ENCODE peak calls at places on chromosomes 5 and 9, in four cellular contexts. J is HuH-7.5, P is RPMI8226, T is fibroblast of the conjunctiva. F is an unnamed sample.
A peak's percentile ranks its signal among the peaks of the same experiment; 100 is the strongest.

GRCh38 chr9:90942555-90942954 is 140.9 kb downstream of the SYK start:
- DNase-seq in J (no peak), P (peak; percentile 97), T (no peak), F (no peak)

GRCh38 chr5:140344683-140345423 is 1.6 kb downstream of the HBEGF start:
- DNase-seq in J (no peak), P (no peak), T (no peak), F (no peak)

GRCh38 chr9:38064842-38065368 is 4.1 kb downstream of the SHB start:
- DNase-seq in J (no peak), P (no peak), T (no peak), F (no peak)

GRCh38 chr9:128121924-128122808 is 5.4 kb downstream of the PTGES2 start:
- DNase-seq in J (no peak), P (no peak), T (no peak), F (no peak)

GRCh38 chr9:133690111-133690561 is 48.0 kb downstream of the SARDH start:
- DNase-seq in J (no peak), P (no peak), T (no peak), F (peak; percentile 39)

GRCh38 chr5:32076699-32077695 is 97.1 kb downstream of the GOLPH3 start:
- DNase-seq in J (peak; percentile 25), P (peak; percentile 34), T (peak; percentile 58), F (peak; percentile 16)

GRCh38 chr5:139088024-139088423 is 110.1 kb downstream of the SIL1 start:
- DNase-seq in J (no peak), P (no peak), T (no peak), F (no peak)

GRCh38 chr9:36940881-36941280 is 93.2 kb downstream of the PAX5 start:
- DNase-seq in J (no peak), P (no peak), T (no peak), F (no peak)

GRCh38 chr5:91742504-91742903 is 359.4 kb upstream of the ARRDC3 start:
- DNase-seq in J (no peak), P (no peak), T (no peak), F (no peak)

GRCh38 chr9:2291980-2292704 is 277.0 kb downstream of the SMARCA2 start:
- DNase-seq in J (no peak), P (no peak), T (peak; percentile 9), F (no peak)

GRCh38 chr9:63859475-63860215 is 1425.4 kb downstream of the FOXD4L5 start:
- DNase-seq in J (no peak), P (peak; percentile 57), T (no peak), F (no peak)

F was measured in retinal pigment epithelial cell.